ENCODE peak calls at places on chromosomes 5 and 9, in seven cellular contexts. G is CD8-positive, alpha-beta T cell; V is NCI-H1436; C is stimulated activated CD4-positive, alpha-beta T cell treated with anti-CD3 and anti-CD28 coated beads, Interleukin-4, amount 100 ng/mL, for 24 hours; S is progenitor cell of endocrine pancreas; N is fibroblast of mammary gland; W is B cell. E is an unnamed sample.

GRCh38 chr9:18976368-18977238 is 56.4 kb downstream of the SAXO1 start:
- DNase-seq in G (no peak), V (no peak), C (no peak), S (no peak), N (peak), W (no peak), E (no peak)

GRCh38 chr9:130786526-130786925 is 48.5 kb upstream of the ABL1 start:
- DNase-seq in G (no peak), V (no peak), C (no peak), S (no peak), N (no peak), W (no peak), E (no peak)

GRCh38 chr5:139690385-139691274 is 42.5 kb downstream of the CXXC5 start:
- DNase-seq in G (no peak), V (no peak), C (no peak), S (no peak), N (peak), W (no peak), E (no peak)

GRCh38 chr9:21715408-21715807 is 87.0 kb upstream of the MTAP start:
- DNase-seq in G (no peak), V (no peak), C (no peak), S (no peak), N (no peak), W (no peak), E (no peak)

GRCh38 chr9:114611516-114612271 is 603 bp downstream of the TMEM268 start:
- DNase-seq in G (peak), V (no peak), C (peak), S (peak), N (peak), W (peak), E (peak)

GRCh38 chr9:109624901-109625300 is 126.8 kb upstream of the PTPN3 start:
- DNase-seq in G (no peak), V (no peak), C (no peak), S (no peak), N (peak), W (no peak), E (no peak)

GRCh38 chr5:122880749-122881148 is 35.3 kb downstream of the SNX24 start:
- DNase-seq in G (no peak), V (no peak), C (no peak), S (no peak), N (peak), W (no peak), E (no peak)

GRCh38 chr5:124572973-124573372 is 173.5 kb downstream of the ZNF608 start:
- DNase-seq in G (no peak), V (no peak), C (no peak), S (no peak), N (no peak), W (no peak), E (no peak)

GRCh38 chr9:125759812-125760134 is 12.6 kb downstream of the PBX3 start:
- DNase-seq in G (no peak), V (peak), C (no peak), S (no peak), N (no peak), W (no peak), E (no peak)

GRCh38 chr5:71782771-71783770 is 64.0 kb downstream of the CARTPT start:
- DNase-seq in G (no peak), V (peak), C (peak), S (peak), N (peak), W (peak), E (peak)

GRCh38 chr9:126979461-126979860 is 64.9 kb downstream of the RALGPS1 start:
- DNase-seq in G (peak), V (no peak), C (no peak), S (no peak), N (no peak), W (no peak), E (no peak)

GRCh38 chr5:65032250-65032649 is 263.5 kb downstream of the CWC27 start:
- DNase-seq in G (no peak), V (no peak), C (no peak), S (no peak), N (peak), W (no peak), E (no peak)

GRCh38 chr5:131147258-131147657 is 17.8 kb downstream of the HINT1 start:
- DNase-seq in G (no peak), V (no peak), C (no peak), S (no peak), N (no peak), W (no peak), E (no peak)

GRCh38 chr5:88551724-88552345 is 283.2 kb upstream of the TMEM161B start:
- DNase-seq in G (no peak), V (no peak), C (no peak), S (peak), N (no peak), W (no peak), E (no peak)

GRCh38 chr5:36066540-36067210 is at the start of gene UGT3A2:
- DNase-seq in G (no peak), V (no peak), C (no peak), S (no peak), N (no peak), W (no peak), E (no peak)

GRCh38 chr5:59264641-59265245 is 628.8 kb downstream of the PDE4D start:
- DNase-seq in G (no peak), V (no peak), C (no peak), S (no peak), N (no peak), W (no peak), E (no peak)

GRCh38 chr5:179235416-179236400 is 109.6 kb downstream of the ADAMTS2 start:
- DNase-seq in G (no peak), V (no peak), C (no peak), S (no peak), N (no peak), W (no peak), E (no peak)

GRCh38 chr5:109865636-109866035 is 175.9 kb downstream of the MAN2A1 start:
- DNase-seq in G (no peak), V (peak), C (peak), S (no peak), N (peak), W (no peak), E (no peak)